ENCODE peak calls at places on chromosomes 2 and 18, in six cellular contexts. One of them, this sample, is unnamed.

GRCh38 chr2:177187631-177188312 is 24.8 kb upstream of the HNRNPA3 start:
- DNase-seq in K562: peak
- DNase-seq in GM12878: no peak
- DNase-seq in HepG2: peak
- DNase-seq in GM12891: no peak
- DNase-seq in H1: no peak
- DNase-seq in this sample: no peak

GRCh38 chr2:8563814-8564474 is 117.9 kb upstream of the ID2 start:
- DNase-seq in K562: no peak
- DNase-seq in GM12878: no peak
- DNase-seq in HepG2: no peak
- DNase-seq in GM12891: no peak
- DNase-seq in H1: no peak
- DNase-seq in this sample: no peak

GRCh38 chr2:108536133-108536780 is 2.0 kb downstream of the LIMS1 start:
- DNase-seq in K562: peak
- DNase-seq in GM12878: no peak
- DNase-seq in HepG2: peak
- DNase-seq in GM12891: no peak
- DNase-seq in H1: no peak
- DNase-seq in this sample: no peak

GRCh38 chr18:58287626-58288289 is 243.7 kb downstream of the NEDD4L start:
- DNase-seq in K562: no peak
- DNase-seq in GM12878: no peak
- DNase-seq in HepG2: peak
- DNase-seq in GM12891: no peak
- DNase-seq in H1: no peak
- DNase-seq in this sample: no peak

GRCh38 chr2:212609499-212609898 is 70.9 kb upstream of the ERBB4 start:
- DNase-seq in K562: no peak
- DNase-seq in GM12878: no peak
- DNase-seq in HepG2: no peak
- DNase-seq in GM12891: no peak
- DNase-seq in H1: no peak
- DNase-seq in this sample: no peak

GRCh38 chr2:224870341-224870740 is 154.2 kb upstream of the CCDC195 start:
- DNase-seq in K562: no peak
- DNase-seq in GM12878: no peak
- DNase-seq in HepG2: no peak
- DNase-seq in GM12891: no peak
- DNase-seq in H1: no peak
- DNase-seq in this sample: no peak

GRCh38 chr2:167258712-167259111 is 370.4 kb downstream of the XIRP2 start:
- DNase-seq in K562: no peak
- DNase-seq in GM12878: no peak
- DNase-seq in HepG2: no peak
- DNase-seq in GM12891: no peak
- DNase-seq in H1: no peak
- DNase-seq in this sample: no peak

GRCh38 chr2:1742680-1743395 is 1.5 kb downstream of the PXDN start:
- DNase-seq in K562: no peak
- DNase-seq in GM12878: no peak
- DNase-seq in HepG2: no peak
- DNase-seq in GM12891: peak
- DNase-seq in H1: no peak
- DNase-seq in this sample: no peak

GRCh38 chr2:164920430-164920829 is 34.9 kb downstream of the SLC38A11 start:
- DNase-seq in K562: no peak
- DNase-seq in GM12878: no peak
- DNase-seq in HepG2: peak
- DNase-seq in GM12891: no peak
- DNase-seq in H1: no peak
- DNase-seq in this sample: no peak

GRCh38 chr18:67425724-67426123 is 90.8 kb downstream of the DSEL start:
- DNase-seq in K562: no peak
- DNase-seq in GM12878: no peak
- DNase-seq in HepG2: no peak
- DNase-seq in GM12891: no peak
- DNase-seq in H1: no peak
- DNase-seq in this sample: no peak

GRCh38 chr2:85926931-85927527 is 38.2 kb upstream of the ST3GAL5 start:
- DNase-seq in K562: no peak
- DNase-seq in GM12878: no peak
- DNase-seq in HepG2: no peak
- DNase-seq in GM12891: no peak
- DNase-seq in H1: no peak
- DNase-seq in this sample: no peak

GRCh38 chr2:41878726-41879366 is 169.0 kb upstream of the PKDCC start:
- DNase-seq in K562: no peak
- DNase-seq in GM12878: no peak
- DNase-seq in HepG2: no peak
- DNase-seq in GM12891: no peak
- DNase-seq in H1: no peak
- DNase-seq in this sample: no peak

GRCh38 chr2:54773233-54773632 is 49.8 kb downstream of the EML6 start:
- DNase-seq in K562: no peak
- DNase-seq in GM12878: no peak
- DNase-seq in HepG2: no peak
- DNase-seq in GM12891: no peak
- DNase-seq in H1: no peak
- DNase-seq in this sample: no peak

GRCh38 chr2:54772110-54772509 is 48.6 kb downstream of the EML6 start:
- DNase-seq in K562: no peak
- DNase-seq in GM12878: no peak
- DNase-seq in HepG2: no peak
- DNase-seq in GM12891: no peak
- DNase-seq in H1: no peak
- DNase-seq in this sample: no peak

GRCh38 chr2:54773838-54774237 is 50.4 kb downstream of the EML6 start:
- DNase-seq in K562: peak
- DNase-seq in GM12878: no peak
- DNase-seq in HepG2: no peak
- DNase-seq in GM12891: no peak
- DNase-seq in H1: no peak
- DNase-seq in this sample: no peak

GRCh38 chr2:54771166-54771565 is 47.7 kb downstream of the EML6 start:
- DNase-seq in K562: no peak
- DNase-seq in GM12878: no peak
- DNase-seq in HepG2: no peak
- DNase-seq in GM12891: no peak
- DNase-seq in H1: no peak
- DNase-seq in this sample: no peak

DNA sequence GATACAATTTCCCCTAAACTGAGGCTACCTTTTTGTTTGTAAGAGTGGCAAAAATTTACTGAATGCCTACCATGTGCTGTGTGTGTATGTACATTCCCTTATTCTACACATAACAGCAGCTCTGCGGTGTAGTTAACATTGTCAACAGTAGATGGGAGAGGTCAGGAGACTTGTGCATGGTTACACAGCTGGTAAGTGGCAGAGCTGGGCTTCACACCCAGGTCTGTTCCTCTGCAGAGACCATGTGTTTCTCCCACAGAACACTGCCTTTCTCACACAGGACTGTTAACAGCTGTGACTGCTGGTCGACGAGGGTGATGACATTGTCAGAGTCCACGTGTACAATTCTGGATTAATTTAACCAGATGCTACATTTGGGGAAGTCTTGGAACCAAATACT is 49.1 kb downstream of the EML6 start:
- DNase-seq in K562: no peak
- DNase-seq in GM12878: no peak
- DNase-seq in HepG2: no peak
- DNase-seq in GM12891: no peak
- DNase-seq in H1: no peak
- DNase-seq in this sample: no peak
- TF ChIP-seq POLR2AphosphoS5 in K562: no peak
- TF ChIP-seq POLR2AphosphoS5 in GM12878: no peak
- TF ChIP-seq POLR2AphosphoS5 in HepG2: no peak
- TF ChIP-seq POLR2AphosphoS5 in GM12891: no peak
- TF ChIP-seq POLR2AphosphoS5 in H1: no peak
- TF ChIP-seq POLR2AphosphoS5 in this sample: no peak

DNA sequence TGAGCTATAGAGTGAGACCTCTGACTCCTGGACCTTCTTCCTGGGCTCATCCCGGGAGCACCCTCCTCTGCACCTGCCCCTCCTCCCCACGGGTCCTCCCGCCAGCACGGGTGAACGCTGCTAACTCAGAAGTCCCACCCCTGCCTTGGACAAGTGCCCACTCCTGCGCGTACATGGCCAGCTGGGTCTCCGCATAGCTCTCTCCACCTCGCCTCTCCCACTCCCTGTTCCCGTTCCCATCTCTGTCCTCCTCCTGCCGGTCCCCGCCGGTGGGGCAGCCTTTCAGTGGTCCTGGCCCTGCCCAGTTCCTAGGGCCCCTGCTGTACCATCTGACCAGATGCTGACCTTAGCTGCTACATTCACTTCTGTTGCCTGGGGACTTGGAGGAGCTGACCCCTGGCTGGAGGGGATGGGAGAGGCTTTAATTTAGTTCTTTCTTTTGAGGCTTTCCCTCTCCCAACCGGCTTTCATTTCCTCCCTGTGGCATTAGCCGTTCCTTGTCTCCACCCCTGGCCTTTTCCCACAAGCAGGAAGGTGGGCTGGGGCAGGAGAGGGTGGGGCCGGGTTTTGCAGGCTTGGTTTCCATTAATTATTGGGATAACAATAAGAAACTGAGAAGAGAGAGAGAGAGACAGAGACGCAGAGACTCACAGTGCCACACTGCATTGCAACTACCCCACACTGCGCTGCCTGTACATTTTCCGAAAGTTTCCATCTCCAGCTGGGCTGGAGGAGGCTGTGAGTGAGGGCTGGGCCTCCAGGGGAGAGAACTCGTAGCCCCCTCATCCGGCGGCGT is 136.2 kb downstream of the SH3BP4 start:
- DNase-seq in K562: no peak
- DNase-seq in GM12878: no peak
- DNase-seq in HepG2: no peak
- DNase-seq in GM12891: no peak
- DNase-seq in H1: no peak
- DNase-seq in this sample: no peak
- TF ChIP-seq TAF1 in K562: no peak
- TF ChIP-seq TAF1 in GM12878: no peak
- TF ChIP-seq TAF1 in HepG2: no peak
- TF ChIP-seq TAF1 in GM12891: no peak
- TF ChIP-seq TAF1 in H1: no peak
- TF ChIP-seq TAF1 in this sample: no peak

GRCh38 chr2:201180010-201180409 is 2.9 kb upstream of the CASP10 start:
- DNase-seq in K562: no peak
- DNase-seq in GM12878: no peak
- DNase-seq in HepG2: peak
- DNase-seq in GM12891: no peak
- DNase-seq in H1: no peak
- DNase-seq in this sample: no peak

GRCh38 chr2:201188449-201188848 is 5.5 kb downstream of the CASP10 start:
- DNase-seq in K562: no peak
- DNase-seq in GM12878: no peak
- DNase-seq in HepG2: no peak
- DNase-seq in GM12891: no peak
- DNase-seq in H1: no peak
- DNase-seq in this sample: no peak

GRCh38 chr2:201185863-201186262 is 2.9 kb downstream of the CASP10 start:
- DNase-seq in K562: no peak
- DNase-seq in GM12878: no peak
- DNase-seq in HepG2: no peak
- DNase-seq in GM12891: no peak
- DNase-seq in H1: no peak
- DNase-seq in this sample: no peak

GRCh38 chr2:201183373-201183742 is 417 bp downstream of the CASP10 start:
- DNase-seq in K562: no peak
- DNase-seq in GM12878: no peak
- DNase-seq in HepG2: no peak
- DNase-seq in GM12891: no peak
- DNase-seq in H1: no peak
- DNase-seq in this sample: no peak

DNA sequence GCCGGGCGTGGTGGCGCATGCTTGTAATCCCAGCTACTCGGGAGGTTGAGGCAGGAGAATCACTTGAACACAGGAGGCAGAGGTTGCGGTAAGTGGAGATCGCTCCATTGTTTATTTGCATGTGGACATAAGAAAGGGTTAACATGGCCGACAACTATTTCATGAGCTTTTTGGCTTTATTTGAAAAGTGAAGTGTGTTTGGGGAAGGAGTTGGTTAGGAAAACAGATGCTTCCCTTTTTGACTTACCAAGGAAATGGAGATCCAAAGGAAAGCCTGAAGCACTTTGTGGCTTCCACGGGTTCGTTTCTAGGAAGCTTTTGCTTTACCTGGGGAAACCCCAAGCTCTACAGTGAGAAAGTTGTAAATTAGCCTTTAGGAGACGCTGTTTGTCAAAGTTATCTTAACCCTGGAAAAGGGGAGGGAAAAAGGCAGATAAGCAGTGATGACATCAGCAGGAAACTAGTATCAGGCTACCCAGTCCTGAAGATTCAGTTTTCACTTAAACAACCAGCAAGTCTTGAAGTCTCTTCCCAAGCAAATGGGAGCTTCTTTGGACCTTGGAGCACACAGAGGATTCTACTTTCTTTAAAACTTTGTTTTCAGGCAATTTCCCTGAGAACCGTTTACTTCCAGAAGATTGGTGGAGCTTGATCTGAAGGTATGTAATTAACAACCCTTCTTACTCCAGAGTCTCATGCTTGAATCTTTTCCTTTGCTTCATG is at the start of gene CASP10:
- DNase-seq in K562: peak
- DNase-seq in GM12878: peak
- DNase-seq in HepG2: peak
- DNase-seq in GM12891: no peak
- DNase-seq in H1: no peak
- DNase-seq in this sample: no peak
- TF ChIP-seq POLR2A in K562: peak
- TF ChIP-seq POLR2A in GM12878: no peak
- TF ChIP-seq POLR2A in HepG2: peak
- TF ChIP-seq POLR2A in GM12891: no peak
- TF ChIP-seq POLR2A in H1: no peak
- TF ChIP-seq POLR2A in this sample: no peak

GRCh38 chr2:160442603-160443002 is 51.0 kb downstream of the RBMS1 start:
- DNase-seq in K562: no peak
- DNase-seq in GM12878: no peak
- DNase-seq in HepG2: no peak
- DNase-seq in GM12891: no peak
- DNase-seq in H1: no peak
- DNase-seq in this sample: no peak

GRCh38 chr2:160437273-160437672 is 56.3 kb downstream of the RBMS1 start:
- DNase-seq in K562: no peak
- DNase-seq in GM12878: no peak
- DNase-seq in HepG2: no peak
- DNase-seq in GM12891: no peak
- DNase-seq in H1: no peak
- DNase-seq in this sample: no peak

GRCh38 chr2:160445673-160446072 is 47.9 kb downstream of the RBMS1 start:
- DNase-seq in K562: no peak
- DNase-seq in GM12878: no peak
- DNase-seq in HepG2: no peak
- DNase-seq in GM12891: no peak
- DNase-seq in H1: no peak
- DNase-seq in this sample: no peak

GRCh38 chr2:160440888-160441287 is 52.7 kb downstream of the RBMS1 start:
- DNase-seq in K562: no peak
- DNase-seq in GM12878: no peak
- DNase-seq in HepG2: no peak
- DNase-seq in GM12891: no peak
- DNase-seq in H1: no peak
- DNase-seq in this sample: no peak
- TF ChIP-seq POLR2AphosphoS5 in K562: no peak
- TF ChIP-seq POLR2AphosphoS5 in GM12878: no peak
- TF ChIP-seq POLR2AphosphoS5 in HepG2: no peak
- TF ChIP-seq POLR2AphosphoS5 in GM12891: no peak
- TF ChIP-seq POLR2AphosphoS5 in H1: no peak
- TF ChIP-seq POLR2AphosphoS5 in this sample: no peak